ENCODE peak calls at places on chromosomes 5 and 9, in six cellular contexts. O, V, N, Q, D and L are unnamed samples.

GRCh38 chr9:69498430-69498829 is 173.4 kb downstream of the ENTREP1 start:
- DNase-seq in O (no peak), V (no peak), N (no peak), Q (no peak), D (no peak), L (no peak)

GRCh38 chr5:80725446-80725845 is 70.7 kb upstream of the DHFR start:
- DNase-seq in O (no peak), V (no peak), N (no peak), Q (no peak), D (no peak), L (no peak)

GRCh38 chr9:105243015-105243686 is 1.3 kb upstream of the SLC44A1 start:
- DNase-seq in O (peak; percentile 58), V (no peak), N (no peak), Q (no peak), D (peak; percentile 33), L (no peak)

GRCh38 chr5:161273410-161273809 is 273.1 kb downstream of the GABRB2 start:
- DNase-seq in O (no peak), V (no peak), N (no peak), Q (no peak), D (no peak), L (no peak)

GRCh38 chr5:59019078-59019477 is 436.2 kb downstream of the RAB3C start:
- DNase-seq in O (no peak), V (no peak), N (no peak), Q (no peak), D (no peak), L (no peak)

GRCh38 chr5:149694007-149694406 is 36.1 kb upstream of the PPARGC1B start:
- DNase-seq in O (no peak), V (no peak), N (no peak), Q (peak; percentile 46), D (peak; percentile 28), L (no peak)

GRCh38 chr9:89137548-89138462 is 40.8 kb downstream of the SHC3 start:
- DNase-seq in O (peak; percentile 96), V (no peak), N (peak; percentile 9), Q (no peak), D (peak; percentile 93), L (peak; percentile 94)

GRCh38 chr9:132041825-132042224 is 37.8 kb downstream of the MED27 start:
- DNase-seq in O (no peak), V (no peak), N (no peak), Q (no peak), D (no peak), L (no peak)

GRCh38 chr5:121018004-121018403 is 553.9 kb downstream of the PRR16 start:
- DNase-seq in O (no peak), V (no peak), N (no peak), Q (no peak), D (no peak), L (no peak)

GRCh38 chr9:125646222-125647100 is 60.5 kb downstream of the MAPKAP1 start:
- DNase-seq in O (peak; percentile 36), V (no peak), N (no peak), Q (no peak), D (no peak), L (peak; percentile 53)

GRCh38 chr9:35102465-35102768 is 514 bp downstream of the STOML2 start:
- DNase-seq in O (peak; percentile 14), V (peak; percentile 88), N (no peak), Q (no peak), D (no peak), L (no peak)

GRCh38 chr9:20407013-20407412 is 215.3 kb downstream of the MLLT3 start:
- DNase-seq in O (no peak), V (no peak), N (no peak), Q (no peak), D (no peak), L (no peak)

GRCh38 chr5:171249460-171249859 is 59.6 kb upstream of the TLX3 start:
- DNase-seq in O (no peak), V (no peak), N (no peak), Q (no peak), D (no peak), L (no peak)

GRCh38 chr9:28853487-28853886 is 1280.2 kb upstream of the C9orf72 start:
- DNase-seq in O (no peak), V (no peak), N (no peak), Q (no peak), D (no peak), L (no peak)

GRCh38 chr5:131545856-131546255 is 89.2 kb downstream of the RAPGEF6 start:
- DNase-seq in O (peak; percentile 21), V (no peak), N (no peak), Q (no peak), D (peak; percentile 38), L (peak; percentile 84)

GRCh38 chr5:74394543-74394923 is 246.0 kb downstream of the ENC1 start:
- DNase-seq in O (no peak), V (no peak), N (no peak), Q (peak; percentile 20), D (no peak), L (peak; percentile 16)

GRCh38 chr9:129697111-129697955 is 31.9 kb downstream of the PRRX2 start:
- DNase-seq in O (peak; percentile 71), V (no peak), N (peak; percentile 51), Q (no peak), D (no peak), L (peak; percentile 65)

GRCh38 chr5:180084638-180085561 is 13.3 kb upstream of the RNF130 start:
- DNase-seq in O (no peak), V (no peak), N (no peak), Q (peak; percentile 32), D (no peak), L (no peak)

GRCh38 chr5:68673451-68674180 is 420.2 kb upstream of the SLC30A5 start:
- DNase-seq in O (no peak), V (no peak), N (no peak), Q (peak; percentile 12), D (no peak), L (no peak)

GRCh38 chr5:56829137-56829536 is 13.8 kb downstream of the MAP3K1 start:
- DNase-seq in O (no peak), V (peak; percentile 67), N (peak; percentile 48), Q (no peak), D (peak; percentile 68), L (no peak)

GRCh38 chr9:113903514-113904077 is 27.5 kb downstream of the ZNF618 start:
- DNase-seq in O (peak; percentile 43), V (no peak), N (no peak), Q (no peak), D (no peak), L (no peak)

GRCh38 chr9:121185774-121186403 is 15.8 kb downstream of the RAB14 start:
- DNase-seq in O (no peak), V (no peak), N (no peak), Q (no peak), D (no peak), L (no peak)

GRCh38 chr9:101737705-101738565 is 512 bp downstream of the GRIN3A start:
- DNase-seq in O (no peak), V (peak; percentile 73), N (no peak), Q (no peak), D (no peak), L (no peak)

GRCh38 chr5:172556971-172557461 is 84.0 kb upstream of the NEURL1B start:
- DNase-seq in O (peak; percentile 41), V (peak; percentile 50), N (no peak), Q (no peak), D (no peak), L (no peak)

GRCh38 chr9:123049589-123050222 is 16.2 kb downstream of the GPR21 start:
- DNase-seq in O (peak; percentile 86), V (no peak), N (no peak), Q (peak; percentile 24), D (peak; percentile 57), L (peak; percentile 73)

GRCh38 chr9:13436591-13436990 is 157.1 kb upstream of the MPDZ start:
- DNase-seq in O (peak; percentile 59), V (no peak), N (no peak), Q (no peak), D (no peak), L (no peak)

GRCh38 chr5:77679791-77680190 is 41.3 kb upstream of the OTP start:
- DNase-seq in O (peak; percentile 42), V (no peak), N (no peak), Q (peak; percentile 4), D (no peak), L (peak; percentile 85)

GRCh38 chr9:113617550-113617949 is 154.0 kb downstream of the RGS3 start:
- DNase-seq in O (no peak), V (no peak), N (no peak), Q (no peak), D (peak; percentile 38), L (no peak)

GRCh38 chr5:150778517-150779396 is at the start of gene SMIM3:
- DNase-seq in O (peak; percentile 79), V (peak; percentile 94), N (peak; percentile 67), Q (peak; percentile 47), D (peak; percentile 51), L (peak; percentile 85)